ENCODE peak calls at places on chromosomes 5 and 9, in five cellular contexts. S is transverse colon, A is astrocyte, N is lower lobe of right lung, K is hepatocyte. Y is an unnamed sample.
A peak's percentile ranks its signal among the peaks of the same experiment; 100 is the strongest.

GRCh38 chr5:9015250-9015936 is 530.5 kb downstream of the SEMA5A start:
- DNase-seq in S (no peak), A (peak; percentile 74), N (no peak), K (no peak), Y (no peak)

GRCh38 chr5:114658179-114658578 is 296.3 kb downstream of the KCNN2 start:
- DNase-seq in S (no peak), A (no peak), N (no peak), K (peak; percentile 62), Y (no peak)

GRCh38 chr5:64790210-64790609 is 21.5 kb downstream of the CWC27 start:
- DNase-seq in S (no peak), A (peak; percentile 8), N (no peak), K (no peak), Y (no peak)

GRCh38 chr9:127567119-127567897 is 44.8 kb upstream of the STXBP1 start:
- DNase-seq in S (peak; percentile 81), A (no peak), N (peak; percentile 85), K (peak; percentile 77), Y (peak; percentile 56)

GRCh38 chr9:93057703-93058356 is 671 bp upstream of the SUSD3 start:
- DNase-seq in S (no peak), A (no peak), N (peak; percentile 43), K (no peak), Y (no peak)

GRCh38 chr9:132074736-132075135 is 4.9 kb downstream of the MED27 start:
- DNase-seq in S (no peak), A (peak; percentile 81), N (no peak), K (no peak), Y (peak; percentile 85)

GRCh38 chr5:137666109-137666850 is 69.6 kb downstream of the KLHL3 start:
- DNase-seq in S (no peak), A (peak; percentile 40), N (no peak), K (no peak), Y (peak; percentile 11)

GRCh38 chr5:64949331-64949730 is 180.6 kb downstream of the CWC27 start:
- DNase-seq in S (no peak), A (no peak), N (no peak), K (no peak), Y (no peak)

GRCh38 chr5:145449794-145450193 is 385.3 kb downstream of the PRELID2 start:
- DNase-seq in S (no peak), A (no peak), N (no peak), K (no peak), Y (peak; percentile 24)

GRCh38 chr5:168317521-168318147 is 26.2 kb downstream of the WWC1 start:
- DNase-seq in S (no peak), A (peak; percentile 98), N (no peak), K (peak; percentile 95), Y (peak; percentile 98)

GRCh38 chr5:139808481-139809330 is 13.1 kb downstream of the PSD2 start:
- DNase-seq in S (no peak), A (no peak), N (peak; percentile 47), K (peak; percentile 67), Y (peak; percentile 21)

GRCh38 chr9:116154334-116154975 is 864 bp downstream of the PAPPA start:
- DNase-seq in S (no peak), A (no peak), N (no peak), K (peak; percentile 59), Y (no peak)

GRCh38 chr5:11904270-11904906 is at the start of gene CTNND2:
- DNase-seq in S (no peak), A (peak; percentile 60), N (peak; percentile 49), K (peak; percentile 86), Y (no peak)

GRCh38 chr5:2148312-2149195 is 265.8 kb upstream of the IRX4 start:
- DNase-seq in S (no peak), A (no peak), N (no peak), K (no peak), Y (no peak)

GRCh38 chr9:99809586-99810357 is 11.9 kb upstream of the NR4A3 start:
- DNase-seq in S (no peak), A (no peak), N (no peak), K (no peak), Y (peak; percentile 12)

GRCh38 chr9:79768199-79768598 is 196.4 kb downstream of the TLE4 start:
- DNase-seq in S (no peak), A (no peak), N (no peak), K (no peak), Y (peak; percentile 32)

GRCh38 chr5:9201761-9202160 is 344.1 kb downstream of the SEMA5A start:
- DNase-seq in S (no peak), A (no peak), N (no peak), K (no peak), Y (no peak)

GRCh38 chr9:133107961-133108793 is 12.9 kb downstream of the RALGDS start:
- DNase-seq in S (no peak), A (no peak), N (peak; percentile 28), K (no peak), Y (no peak)

GRCh38 chr9:137640862-137641261 is 22.1 kb downstream of the EHMT1 start:
- DNase-seq in S (no peak), A (no peak), N (no peak), K (no peak), Y (no peak)

GRCh38 chr5:177608243-177609075 is 8.5 kb downstream of the B4GALT7 start:
- DNase-seq in S (no peak), A (no peak), N (no peak), K (no peak), Y (no peak)

DNA sequence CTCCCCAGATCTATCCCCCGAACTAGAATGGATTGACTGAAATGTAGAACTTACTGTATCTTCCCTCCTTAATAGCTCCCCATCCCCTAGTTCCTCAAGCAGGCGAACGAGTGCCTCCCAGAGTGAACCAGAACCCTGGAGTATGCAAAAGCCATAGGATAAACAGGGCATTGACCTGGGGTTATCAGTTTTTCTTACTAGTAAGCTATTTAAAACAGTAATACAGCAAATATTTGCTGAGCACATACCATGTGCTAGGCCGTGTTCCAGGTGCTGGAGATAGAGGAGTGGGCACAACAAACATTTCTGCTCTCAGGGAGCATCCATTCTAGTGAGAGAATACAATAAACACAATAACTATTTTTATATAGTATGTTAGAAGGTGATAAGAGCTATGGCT is 1.8 kb downstream of the SKP2 start:
- DNase-seq in S (no peak), A (no peak), N (no peak), K (no peak), Y (no peak)
- H3K4me3 ChIP-seq in S (no peak overlapping the region), A (peak overlapping the region; percentile 88), N (no peak overlapping the region), K (no peak overlapping the region), Y (no peak overlapping the region)

DNA sequence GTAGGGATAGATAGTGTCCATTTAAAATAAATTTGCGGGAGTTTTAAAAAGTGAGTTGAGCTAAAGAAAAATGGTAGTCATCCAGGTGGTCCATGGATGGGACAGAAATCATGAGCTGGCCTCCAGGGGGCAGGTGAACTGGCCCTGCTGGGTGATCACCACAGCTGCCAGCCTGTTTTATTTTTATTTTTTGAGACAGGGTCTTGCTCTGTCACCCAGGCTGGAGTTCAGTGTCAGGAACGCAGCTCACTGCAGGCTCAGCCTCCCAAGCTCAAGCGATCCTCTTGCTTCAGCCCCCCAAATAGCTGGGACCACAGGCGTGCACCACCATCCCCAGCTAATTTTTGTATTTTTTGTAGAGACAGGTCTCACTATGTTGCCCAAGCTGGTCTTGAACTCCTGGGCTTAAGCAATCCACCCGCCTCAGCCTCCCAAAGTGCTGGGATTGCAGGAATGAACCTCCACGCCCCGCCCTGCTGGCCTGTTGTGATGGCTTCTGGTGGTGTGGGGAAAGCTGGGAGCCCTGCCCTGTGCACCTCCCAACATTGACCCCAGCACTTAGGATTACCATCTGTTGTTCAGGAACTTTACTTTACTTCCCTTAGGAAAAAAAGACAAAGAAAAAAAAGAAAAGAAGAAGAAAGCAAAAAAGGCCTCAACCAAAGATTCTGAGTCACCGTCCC is 14.8 kb downstream of the CD74 start:
- DNase-seq in S (no peak), A (no peak), N (no peak), K (no peak), Y (no peak)
- TF ChIP-seq CTCF in S (no peak), A (no peak), N (no peak), K (no peak), Y (peak; percentile 5)

GRCh38 chr5:136079195-136079985 is 50.6 kb downstream of the TGFBI start:
- DNase-seq in S (no peak), A (no peak), N (no peak), K (no peak), Y (no peak)
- H3K4me3 ChIP-seq in S (peak overlapping the region; percentile 29), A (peak overlapping the region; percentile 51), N (peak overlapping the region; percentile 49), K (no peak overlapping the region), Y (no peak overlapping the region)

DNA sequence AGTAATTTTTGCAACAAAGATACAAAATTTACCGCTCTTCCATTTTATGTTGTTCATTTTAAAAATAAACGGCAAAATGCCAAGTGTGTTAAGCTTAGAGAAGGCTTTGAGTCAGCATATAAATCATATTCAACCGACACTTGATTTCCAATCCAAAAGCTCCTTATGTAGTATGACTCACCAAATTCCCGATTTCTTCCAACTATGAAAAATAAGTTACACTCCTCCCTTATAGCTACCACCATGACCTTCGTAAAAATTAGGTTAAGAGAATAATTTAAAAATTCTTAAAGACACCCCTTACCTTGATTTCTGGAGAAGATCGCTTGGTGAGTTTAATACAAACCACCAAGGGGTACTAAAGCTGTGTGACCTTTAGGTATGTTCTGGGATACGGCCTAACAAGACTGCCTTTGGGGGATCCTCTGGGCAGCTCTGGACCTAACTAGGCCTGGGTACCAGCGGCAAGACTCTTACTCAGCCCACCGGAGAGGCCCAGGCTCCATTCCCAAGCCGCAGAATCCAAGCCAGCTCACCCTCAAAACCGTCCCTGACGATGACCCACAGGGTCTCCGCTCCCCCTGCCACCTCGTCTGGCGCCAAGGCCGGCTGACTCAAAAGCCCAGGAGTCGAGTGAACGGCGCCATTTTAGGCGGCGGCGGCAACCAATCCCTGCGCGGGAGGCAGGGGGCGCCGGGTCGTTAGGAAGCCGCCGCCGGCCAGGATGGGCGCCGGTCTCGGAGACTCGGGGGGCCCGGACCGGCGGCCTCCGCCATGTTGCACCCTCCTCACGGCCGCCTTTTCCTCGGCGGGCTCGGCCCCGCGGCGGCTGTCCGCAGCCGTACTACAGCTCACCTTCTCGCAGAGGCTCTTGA is 731 bp downstream of the PPP2CA start:
- DNase-seq in S (peak; percentile 62), A (peak; percentile 75), N (peak; percentile 72), K (peak; percentile 90), Y (peak; percentile 89)
- TF ChIP-seq CTCF in S (peak; percentile 4), A (no peak), N (peak; percentile 28), K (peak; percentile 33), Y (no peak)

GRCh38 chr5:88821161-88821560 is 61.8 kb downstream of the MEF2C start:
- DNase-seq in S (no peak), A (no peak), N (no peak), K (no peak), Y (no peak)

GRCh38 chr5:88825782-88826110 is 57.2 kb downstream of the MEF2C start:
- DNase-seq in S (no peak), A (no peak), N (no peak), K (peak; percentile 18), Y (no peak)

GRCh38 chr5:88824892-88825781 is 57.8 kb downstream of the MEF2C start:
- DNase-seq in S (no peak), A (peak; percentile 87), N (no peak), K (peak; percentile 16), Y (peak; percentile 78)

GRCh38 chr5:88824141-88824540 is 58.8 kb downstream of the MEF2C start:
- DNase-seq in S (no peak), A (no peak), N (no peak), K (no peak), Y (no peak)

DNA sequence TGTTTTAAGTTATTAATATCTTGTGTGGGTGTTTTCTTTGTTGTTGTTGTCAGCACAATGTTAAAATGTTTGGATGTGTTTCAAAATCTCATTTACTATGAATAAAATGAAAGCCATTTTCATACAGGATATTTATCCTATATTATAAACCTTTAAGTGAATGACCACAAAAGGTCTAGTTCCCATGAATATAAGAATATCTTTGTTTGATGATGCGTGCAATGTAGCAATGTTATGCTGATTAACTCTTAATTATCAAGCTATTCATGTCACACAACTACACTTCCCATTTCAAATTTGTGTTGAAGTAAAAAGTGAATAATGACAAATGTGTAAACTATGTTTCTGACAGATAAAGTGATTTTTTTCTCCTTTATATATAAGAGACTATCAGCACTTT is 59.8 kb downstream of the MEF2C start:
- DNase-seq in S (no peak), A (no peak), N (no peak), K (no peak), Y (no peak)
- H3K4me3 ChIP-seq in S (no peak overlapping the region), A (no peak overlapping the region), N (no peak overlapping the region), K (no peak overlapping the region), Y (no peak overlapping the region)

Y was measured in fibroblast of the aortic adventitia.